ENCODE peak calls at places on chromosomes 5 and 9, in eight cellular contexts. N is Panc1, Y is GM12878, F is HepG2, J is K562, S is HCT116, E is upper lobe of left lung, D is GM23338. X is an unnamed sample.

GRCh38 chr5:124057161-124057814 is 545.3 kb downstream of the CSNK1G3 start:
- ATAC-seq in J (no peak), E (peak), F (no peak), S (no peak), Y (peak), D (no peak), N (no peak), X (no peak)

GRCh38 chr5:178194026-178194425 is 6.9 kb upstream of the GMCL2 start:
- ATAC-seq in F (peak), Y (peak), E (no peak), D (peak), N (no peak), S (no peak), J (peak), X (no peak)

GRCh38 chr9:129052592-129052991 is 16.2 kb downstream of the MIGA2 start:
- ATAC-seq in S (peak), N (no peak), E (peak), F (no peak), D (no peak), J (no peak), Y (no peak), X (no peak)

GRCh38 chr5:179534431-179534830 is 15.9 kb upstream of the RUFY1 start:
- ATAC-seq in Y (no peak), D (no peak), E (no peak), F (peak), N (no peak), S (no peak), J (peak), X (no peak)

GRCh38 chr5:54304031-54304430 is 6.3 kb downstream of the ARL15 start:
- ATAC-seq in J (peak), D (peak), Y (peak), S (no peak), F (no peak), N (no peak), E (no peak), X (no peak)

GRCh38 chr9:137270929-137271695 is 6.4 kb upstream of the TOR4A start:
- ATAC-seq in F (no peak), S (no peak), Y (no peak), N (no peak), J (no peak), E (no peak), D (no peak), X (no peak)

GRCh38 chr9:13707635-13708410 is 428.3 kb upstream of the MPDZ start:
- ATAC-seq in D (no peak), S (no peak), N (no peak), Y (peak), J (no peak), E (no peak), F (no peak), X (no peak)

GRCh38 chr5:132358760-132359159 is 10.8 kb upstream of the SLC22A5 start:
- ATAC-seq in D (no peak), N (no peak), Y (no peak), E (no peak), J (no peak), S (no peak), F (no peak), X (no peak)

GRCh38 chr9:119036969-119037368 is 332.3 kb downstream of the BRINP1 start:
- ATAC-seq in N (no peak), S (no peak), Y (no peak), F (no peak), D (peak), E (no peak), J (no peak), X (no peak)

GRCh38 chr9:22440841-22441240 is 5.8 kb upstream of the DMRTA1 start:
- ATAC-seq in N (no peak), E (no peak), J (no peak), D (no peak), Y (no peak), S (no peak), F (no peak), X (no peak)

GRCh38 chr5:74201334-74202081 is 439.0 kb downstream of the ENC1 start:
- ATAC-seq in Y (peak), S (peak), E (no peak), J (no peak), N (peak), D (no peak), F (no peak), X (no peak)

GRCh38 chr9:128685636-128686489 is 3.2 kb upstream of the SET start:
- ATAC-seq in Y (peak), S (no peak), J (no peak), D (no peak), N (no peak), E (no peak), F (peak), X (no peak)

GRCh38 chr5:174459832-174460448 is 264.4 kb upstream of the MSX2 start:
- ATAC-seq in Y (no peak), J (no peak), F (no peak), N (no peak), S (no peak), D (no peak), E (no peak), X (no peak)

GRCh38 chr5:88836195-88836838 is 46.7 kb downstream of the MEF2C start:
- ATAC-seq in D (peak), S (no peak), J (peak), N (peak), E (peak), Y (peak), F (peak), X (peak)

GRCh38 chr5:143181173-143181572 is 222.3 kb downstream of the NR3C1 start:
- ATAC-seq in N (no peak), S (no peak), E (no peak), Y (no peak), D (no peak), J (no peak), F (no peak), X (no peak)

GRCh38 chr9:86557063-86557766 is 203.0 kb upstream of the TUT7 start:
- ATAC-seq in Y (no peak), N (no peak), S (peak), F (no peak), J (no peak), D (peak), E (no peak), X (peak)

GRCh38 chr9:108599571-108599970 is 256.2 kb downstream of the ACTL7B start:
- ATAC-seq in N (no peak), F (no peak), Y (no peak), S (no peak), J (no peak), D (no peak), E (no peak), X (no peak)

GRCh38 chr5:79329453-79329852 is 93.5 kb downstream of the JMY start:
- ATAC-seq in F (no peak), J (no peak), D (no peak), S (no peak), E (no peak), N (no peak), Y (no peak), X (no peak)

GRCh38 chr9:132078369-132079356 is 1.0 kb downstream of the MED27 start:
- ATAC-seq in N (peak), E (peak), F (peak), D (no peak), Y (peak), J (peak), S (peak), X (no peak)

GRCh38 chr5:149282027-149282965 is 10.6 kb downstream of the AFAP1L1 start:
- ATAC-seq in N (no peak), D (no peak), S (no peak), F (no peak), Y (no peak), E (no peak), J (no peak), X (no peak)

GRCh38 chr5:149285153-149285552 is 13.5 kb downstream of the AFAP1L1 start:
- ATAC-seq in S (no peak), D (no peak), J (no peak), E (no peak), Y (no peak), N (no peak), F (no peak), X (no peak)

GRCh38 chr5:149282966-149283332 is 11.3 kb downstream of the AFAP1L1 start:
- ATAC-seq in J (no peak), F (no peak), S (no peak), Y (no peak), N (no peak), D (no peak), E (no peak), X (no peak)

GRCh38 chr5:149284501-149284900 is 12.8 kb downstream of the AFAP1L1 start:
- ATAC-seq in D (no peak), N (no peak), F (no peak), Y (no peak), S (no peak), E (no peak), J (no peak), X (peak)

GRCh38 chr5:149283611-149284480 is 12.2 kb downstream of the AFAP1L1 start:
- ATAC-seq in E (no peak), J (no peak), N (no peak), F (no peak), Y (no peak), S (no peak), D (no peak), X (no peak)
- H3K27ac ChIP-seq in E (peak), J (no peak), N (no peak), F (no peak), Y (no peak), S (no peak), D (no peak), X (no peak)

GRCh38 chr9:134024828-134025605 is at the start of gene BRD3OS:
- ATAC-seq in Y (peak), S (peak), J (peak), F (peak), E (peak), N (peak), D (peak), X (peak)
- TF ChIP-seq POLR2AphosphoS5 in Y (no peak), S (peak), J (no peak), F (no peak), E (peak), N (no peak), D (peak), X (peak)

DNA sequence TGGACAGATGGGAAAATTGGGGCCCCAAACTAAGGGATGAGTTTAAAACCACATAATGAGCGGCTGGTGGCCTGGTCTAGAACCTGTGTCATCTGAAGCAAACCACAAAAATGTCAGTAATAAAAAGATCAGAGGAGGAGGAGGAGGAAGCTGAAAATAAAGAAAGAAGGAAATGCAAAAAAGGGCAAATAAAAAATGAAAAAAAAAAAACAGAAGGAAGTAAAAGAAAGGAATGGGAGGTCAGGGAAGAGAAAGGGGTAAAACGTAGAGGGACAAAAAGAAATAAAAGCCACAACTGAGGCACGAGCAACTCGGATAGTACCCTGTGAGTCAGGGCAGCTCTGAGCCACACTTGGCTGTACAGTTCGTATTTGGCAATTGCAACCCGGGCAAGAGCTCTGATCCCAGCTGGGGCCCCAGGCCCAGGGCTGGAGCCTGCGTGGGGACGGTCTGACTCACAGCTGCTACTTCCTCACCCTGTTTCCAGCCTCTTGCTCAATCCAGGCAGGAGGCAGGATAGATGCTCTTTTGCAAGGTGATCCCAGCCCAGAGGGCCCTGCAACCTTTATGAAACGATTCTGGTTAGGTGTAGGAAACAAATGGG is 137.9 kb upstream of the TRIM32 start:
- ATAC-seq in Y (no peak), D (no peak), J (peak), N (peak), S (peak), E (peak), F (peak), X (peak)
- H3K27ac ChIP-seq in Y (no peak), D (no peak), J (no peak), N (no peak), S (peak), E (no peak), F (peak), X (no peak)

DNA sequence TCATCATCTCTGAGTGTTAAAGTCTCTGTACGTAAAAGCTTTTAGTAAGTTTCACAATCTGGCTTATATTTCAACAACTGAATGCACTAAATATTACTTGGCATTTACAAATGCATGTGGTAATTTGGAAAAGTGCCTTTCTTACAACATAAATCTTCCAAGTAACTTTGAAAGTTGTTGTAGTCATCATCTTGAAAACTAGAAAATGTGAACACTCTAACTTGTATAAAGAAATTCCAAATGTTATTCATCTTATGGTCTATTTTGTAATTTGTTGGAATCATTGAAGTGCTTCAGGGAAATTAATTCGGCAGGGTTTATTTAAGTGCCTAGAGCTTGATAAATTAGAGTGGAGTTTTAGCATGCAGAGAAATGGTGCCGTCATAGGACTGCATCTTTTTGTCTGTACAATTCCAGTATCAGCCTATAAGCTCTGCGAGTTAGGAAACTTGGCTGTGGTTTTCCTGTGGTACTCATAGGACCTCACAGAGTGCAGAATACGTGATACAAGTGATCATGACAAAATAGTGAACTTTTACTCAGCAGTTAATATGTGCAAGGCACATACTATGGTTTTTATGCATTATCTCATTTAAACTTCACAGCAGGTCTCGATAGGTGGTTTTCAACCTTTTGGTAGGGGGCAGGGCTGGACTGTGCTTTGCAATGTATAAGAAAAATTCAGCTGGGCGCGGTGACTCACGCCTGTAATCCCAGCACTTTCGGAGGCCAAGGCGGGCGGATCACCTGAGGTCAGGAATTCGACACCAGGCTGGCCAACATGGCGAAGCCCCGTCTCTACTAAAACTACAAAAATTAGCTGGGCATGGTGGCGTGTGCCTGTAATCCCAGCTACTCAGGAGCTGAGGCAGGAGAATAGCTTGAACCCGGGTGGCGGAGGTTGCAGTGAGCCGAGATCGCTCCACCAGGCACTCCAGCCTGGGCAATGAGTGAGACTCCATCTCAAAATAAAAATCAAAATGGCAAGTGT is 79.6 kb downstream of the RAI14 start:
- ATAC-seq in Y (no peak), D (peak), S (peak), E (no peak), J (no peak), N (no peak), F (no peak), X (peak)
- TF ChIP-seq POLR2AphosphoS5 in Y (no peak), D (no peak), S (no peak), E (no peak), J (no peak), N (no peak), F (no peak), X (peak)

GRCh38 chr5:133406208-133406607 is 206.1 kb downstream of the FSTL4 start:
- ATAC-seq in S (no peak), Y (no peak), F (no peak), N (no peak), J (no peak), D (no peak), E (no peak), X (no peak)
- H3K27ac ChIP-seq in S (no peak), Y (no peak), F (no peak), N (no peak), J (no peak), D (no peak), E (no peak), X (no peak)

DNA sequence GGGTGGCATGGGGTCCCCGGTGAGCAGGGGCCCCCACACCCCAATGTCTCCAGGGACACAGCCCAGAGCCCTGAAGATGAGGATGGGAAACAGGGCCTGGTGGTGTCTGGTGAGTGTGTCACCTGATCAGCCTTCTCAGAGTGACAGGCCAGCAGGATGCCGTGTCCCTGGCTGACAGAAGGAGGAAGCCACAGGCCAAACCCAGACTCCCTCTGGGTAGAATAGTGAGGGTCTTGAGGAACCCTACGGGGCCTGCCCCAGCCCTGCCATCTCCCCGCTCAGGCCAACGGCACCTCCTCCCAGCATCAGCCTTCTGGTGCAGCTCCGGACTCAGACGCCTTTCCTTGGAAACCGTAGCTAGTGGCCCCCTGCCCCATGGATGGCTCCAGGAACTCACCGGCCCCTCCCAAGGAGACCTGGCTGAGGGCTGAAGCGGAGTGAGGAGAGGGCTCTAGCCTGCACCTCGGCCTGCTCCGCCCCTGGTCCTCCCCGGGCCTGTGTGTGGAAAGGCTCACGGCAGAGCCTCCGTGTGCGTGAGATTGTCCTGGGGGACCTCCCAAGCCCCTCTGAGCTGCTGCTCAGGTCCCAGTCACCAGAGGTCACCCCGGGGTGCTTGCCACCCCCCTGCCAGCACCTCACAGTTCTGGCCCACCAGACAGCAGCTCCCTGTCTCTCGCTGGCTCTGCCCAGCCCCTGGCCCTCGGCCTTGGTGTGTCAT is 6.0 kb downstream of the RALGDS start:
- ATAC-seq in F (no peak), E (no peak), N (peak), S (no peak), Y (peak), D (no peak), J (no peak), X (no peak)
- TF ChIP-seq POLR2AphosphoS5 in F (no peak), E (no peak), N (no peak), S (no peak), Y (no peak), D (no peak), J (no peak), X (no peak)

GRCh38 chr5:149210968-149211495 is 60.6 kb upstream of the AFAP1L1 start:
- ATAC-seq in Y (no peak), S (no peak), D (no peak), E (no peak), J (no peak), N (no peak), F (no peak), X (no peak)
- H3K27ac ChIP-seq in Y (no peak), S (peak), D (no peak), E (peak), J (no peak), N (no peak), F (no peak), X (no peak)

DNA sequence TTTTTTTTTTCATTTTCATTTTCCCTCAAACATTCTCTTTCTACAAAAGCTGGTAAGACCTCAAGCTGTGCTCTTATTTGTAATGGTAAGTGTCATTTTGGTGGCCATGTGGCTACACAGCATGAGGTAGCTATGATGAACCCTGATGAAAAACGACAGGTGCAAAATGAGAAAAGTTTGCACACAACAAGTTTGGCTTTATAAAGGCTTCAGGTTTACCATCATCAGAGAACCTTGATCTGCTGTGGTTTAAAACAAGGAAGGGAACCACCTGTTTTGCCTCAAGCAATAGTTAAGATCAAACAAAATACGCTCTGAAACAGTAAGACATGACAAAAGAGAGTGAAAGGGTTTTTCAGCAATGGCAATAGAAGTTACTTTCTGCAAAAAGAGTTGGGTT is 1124.6 kb upstream of the ACO1 start:
- ATAC-seq in Y (no peak), J (no peak), D (no peak), E (no peak), N (no peak), F (no peak), S (no peak), X (no peak)
- TF ChIP-seq POLR2AphosphoS5 in Y (no peak), J (no peak), D (no peak), E (no peak), N (no peak), F (no peak), S (no peak), X (no peak)

DNA sequence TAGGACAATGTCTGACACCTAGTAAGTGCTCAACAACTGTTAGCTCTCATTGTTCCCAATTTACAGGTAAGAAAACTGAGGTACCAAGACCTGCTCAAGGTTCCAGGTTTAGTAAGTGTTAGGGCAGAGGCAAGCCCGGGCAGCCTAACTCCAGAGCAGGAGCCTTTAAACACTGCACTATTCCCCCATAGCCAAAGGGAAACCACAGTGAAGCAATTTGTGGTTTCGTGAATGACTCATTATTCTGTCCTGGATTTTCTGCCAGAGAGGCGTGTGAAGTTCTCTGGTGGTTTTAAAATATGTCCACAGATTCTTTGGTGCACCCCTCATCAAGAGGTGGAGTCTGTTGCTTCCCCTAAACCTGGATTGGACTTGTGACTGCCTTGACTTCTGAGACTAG is 1.0 kb upstream of the MCC start:
- ATAC-seq in D (no peak), E (peak), N (peak), S (peak), F (no peak), Y (peak), J (no peak), X (peak)
- H3K27ac ChIP-seq in D (no peak), E (no peak), N (no peak), S (peak), F (no peak), Y (no peak), J (no peak), X (no peak)

X was measured in gastroesophageal sphincter.